ENCODE peak calls at places on chromosomes 5 and 9, in eight cellular contexts. R is A549, J is PC-3, T is lung, E is neuronal stem cell, C is upper lobe of right lung, Y is fibroblast of lung, Z is AG04450. G is an unnamed sample.

GRCh38 chr9:92727716-92728700 is 36.6 kb downstream of the BICD2 start:
- DNase-seq in R (no peak), J (no peak), T (no peak), E (no peak), C (peak), Y (no peak), Z (no peak), G (no peak)

GRCh38 chr5:140005145-140005591 is 37.9 kb downstream of the NRG2 start:
- DNase-seq in R (no peak), J (no peak), T (no peak), E (no peak), C (no peak), Y (no peak), Z (no peak), G (no peak)

GRCh38 chr5:139027150-139027549 is 152.0 kb upstream of the LRRTM2 start:
- DNase-seq in R (no peak), J (no peak), T (no peak), E (no peak), C (no peak), Y (no peak), Z (no peak), G (no peak)

GRCh38 chr9:96139592-96140251 is 162.3 kb downstream of the HSD17B3 start:
- DNase-seq in R (peak), J (peak), T (peak), E (no peak), C (no peak), Y (peak), Z (peak), G (peak)

GRCh38 chr5:62268239-62268638 is 37.8 kb upstream of the KIF2A start:
- DNase-seq in R (peak), J (peak), T (peak), E (no peak), C (no peak), Y (peak), Z (no peak), G (peak)

GRCh38 chr9:78783743-78784142 is 486.8 kb downstream of the PSAT1 start:
- DNase-seq in R (peak), J (no peak), T (no peak), E (no peak), C (no peak), Y (no peak), Z (no peak), G (no peak)

GRCh38 chr5:134511796-134512660 is 13.4 kb upstream of the JADE2 start:
- DNase-seq in R (peak), J (peak), T (peak), E (no peak), C (peak), Y (peak), Z (no peak), G (no peak)

GRCh38 chr9:2406252-2406651 is 215.3 kb upstream of the VLDLR start:
- DNase-seq in R (no peak), J (no peak), T (no peak), E (no peak), C (no peak), Y (no peak), Z (no peak), G (no peak)

GRCh38 chr5:180455872-180456271 is 38.3 kb upstream of the CNOT6 start:
- DNase-seq in R (no peak), J (peak), T (no peak), E (no peak), C (no peak), Y (no peak), Z (no peak), G (no peak)

GRCh38 chr5:32109236-32109635 is 64.9 kb downstream of the GOLPH3 start:
- DNase-seq in R (no peak), J (no peak), T (no peak), E (no peak), C (no peak), Y (peak), Z (no peak), G (no peak)

GRCh38 chr9:99478469-99479027 is 256.5 kb downstream of the SEC61B start:
- DNase-seq in R (no peak), J (no peak), T (no peak), E (no peak), C (no peak), Y (no peak), Z (no peak), G (no peak)

GRCh38 chr5:58902765-58903164 is 319.9 kb downstream of the RAB3C start:
- DNase-seq in R (peak), J (peak), T (no peak), E (no peak), C (no peak), Y (no peak), Z (no peak), G (no peak)

DNA sequence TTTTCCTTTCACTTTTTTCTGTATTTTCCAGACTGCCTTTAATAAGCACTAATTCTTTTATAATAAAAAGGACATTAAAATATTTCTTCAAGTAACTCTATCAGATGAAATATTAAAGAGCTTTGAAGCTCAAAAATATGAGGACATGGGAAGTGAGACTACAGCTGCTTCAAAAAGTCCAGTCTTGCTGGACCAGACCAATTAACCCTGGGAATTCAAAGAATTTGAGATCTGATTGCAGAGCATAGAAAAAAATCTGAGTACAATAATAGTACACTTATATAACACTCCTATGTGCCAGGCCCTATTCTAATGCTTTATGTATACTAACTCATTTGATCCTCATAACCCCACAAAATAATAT is 9.8 kb downstream of the TMEM245 start:
- DNase-seq in R (no peak), J (no peak), T (no peak), E (no peak), C (no peak), Y (peak), Z (no peak), G (peak)
- H3K27ac ChIP-seq in R (peak), J (peak), T (peak), E (no peak), C (peak), Y (peak), Z (no peak), G (peak)

DNA sequence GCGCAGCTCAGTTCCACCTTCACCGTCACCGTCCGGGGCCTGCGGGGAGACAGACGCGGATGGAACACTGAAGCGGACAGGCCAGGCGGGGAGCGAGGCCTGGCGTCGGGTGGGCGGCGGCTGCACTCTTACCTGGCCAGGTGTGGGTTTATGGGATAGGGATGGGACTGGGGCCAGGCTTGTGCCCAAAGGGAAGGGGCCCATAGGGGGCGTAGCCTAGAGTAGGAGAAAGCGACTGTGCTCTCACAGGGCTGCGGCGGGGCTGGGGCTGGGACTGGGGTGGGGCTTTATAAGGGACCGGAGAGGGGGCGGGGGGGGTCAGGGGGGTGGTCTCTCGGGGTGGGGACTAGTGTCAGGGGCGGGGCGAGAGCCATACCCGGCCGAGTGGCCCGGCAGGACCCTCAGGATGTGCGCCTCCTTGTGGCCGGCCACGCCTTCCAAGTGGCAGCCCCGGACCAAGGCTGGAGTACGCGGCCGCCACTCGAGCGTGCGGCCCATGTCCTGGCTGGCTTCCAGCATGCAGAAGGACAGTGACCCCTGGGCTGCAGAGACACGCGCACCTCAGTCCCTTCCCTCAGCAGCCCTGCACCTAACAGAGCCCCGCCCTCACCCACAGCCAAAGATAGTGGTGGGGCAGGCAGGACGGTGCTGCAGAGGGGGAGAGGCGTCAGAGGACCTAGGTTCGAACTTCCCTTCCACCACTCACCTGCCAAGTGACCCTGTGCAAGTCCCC is 22.8 kb downstream of the FPGS start:
- DNase-seq in R (peak), J (no peak), T (no peak), E (peak), C (peak), Y (no peak), Z (no peak), G (no peak)
- H3K27ac ChIP-seq in R (no peak), J (no peak), T (peak), E (no peak), C (no peak), Y (no peak), Z (no peak), G (no peak)

DNA sequence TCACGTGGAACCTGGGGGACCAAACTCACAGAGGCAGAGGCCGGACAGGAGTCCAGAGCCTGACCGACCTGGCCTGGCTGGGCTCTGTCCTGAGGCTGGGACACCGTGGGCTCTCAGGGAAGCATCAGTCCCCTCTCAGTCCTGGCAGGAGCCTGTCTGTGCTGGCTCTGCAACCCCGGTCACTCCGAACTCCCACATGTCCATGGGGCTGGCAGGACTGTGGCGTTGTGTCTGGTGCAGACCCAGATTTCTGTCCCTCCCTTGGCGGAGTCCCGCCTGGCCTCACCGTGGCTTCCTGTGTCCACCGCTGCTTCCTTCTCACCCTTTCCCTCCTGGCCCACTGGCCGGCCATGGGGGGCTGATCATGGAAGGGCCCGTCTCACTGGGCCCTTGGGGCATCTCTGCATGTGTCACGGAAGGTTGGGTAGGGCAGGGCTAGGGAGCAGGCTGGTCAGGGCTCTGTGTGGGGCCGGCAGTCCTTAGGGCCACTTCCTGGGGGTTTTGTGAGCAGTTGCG is 68.8 kb downstream of the RXRA start:
- DNase-seq in R (no peak), J (no peak), T (no peak), E (no peak), C (no peak), Y (no peak), Z (no peak), G (no peak)
- H3K27ac ChIP-seq in R (peak), J (no peak), T (peak), E (no peak), C (no peak), Y (no peak), Z (no peak), G (no peak)

DNA sequence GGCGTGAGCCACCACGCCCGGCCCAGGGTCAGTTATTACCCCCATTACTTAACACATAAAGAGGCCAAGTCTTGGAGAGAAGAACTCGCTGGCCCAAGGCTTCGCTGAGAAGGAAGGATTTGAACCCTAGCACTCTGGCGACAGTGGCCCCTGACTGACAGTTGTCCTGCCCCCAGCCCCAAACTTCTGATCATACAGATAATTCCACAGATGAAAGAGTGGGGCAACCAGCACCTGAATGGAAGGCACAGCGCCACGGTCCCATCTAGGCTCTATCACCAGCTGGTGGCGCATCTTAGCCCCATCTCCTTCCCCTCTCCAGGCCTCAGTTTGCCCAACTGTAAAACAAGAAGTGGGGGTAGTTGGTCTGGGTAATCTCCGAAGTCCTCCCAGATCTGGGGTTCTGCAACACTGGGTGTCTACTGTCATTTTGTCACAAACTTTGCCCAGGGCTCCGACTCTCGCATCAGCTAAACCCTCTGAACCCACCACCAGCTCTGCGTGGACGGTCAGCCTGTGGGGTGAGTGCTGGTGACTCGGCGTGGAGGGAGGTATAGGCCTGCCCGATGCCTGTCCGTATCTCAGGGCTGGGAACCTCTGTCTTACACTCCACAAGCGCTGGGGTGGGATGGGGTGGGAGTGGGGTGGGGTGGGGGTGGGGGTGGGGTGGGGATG is 209.3 kb downstream of the C9orf50 start:
- DNase-seq in R (no peak), J (no peak), T (no peak), E (no peak), C (no peak), Y (no peak), Z (no peak), G (no peak)
- H3K27ac ChIP-seq in R (peak), J (no peak), T (peak), E (no peak), C (no peak), Y (no peak), Z (no peak), G (no peak)